ENCODE peak calls at places on chromosomes 11 and 22, in five cellular contexts. C is NCI-H1092 treated with DMSO at 0.1 percent for 48 hours, Z is fibroblast of the conjunctiva, Q is head of caudate nucleus, X is pancreas. D is an unnamed sample.

GRCh38 chr22:19806213-19807160 is 45.9 kb downstream of the TBX1 start:
- DNase-seq in Q (no peak), Z (no peak), C (no peak), X (peak), D (no peak)

GRCh38 chr22:44127353-44127752 is 53.4 kb upstream of the PARVG start:
- DNase-seq in Q (no peak), Z (no peak), C (no peak), X (no peak), D (peak)

GRCh38 chr11:47000033-47000432 is 63.5 kb downstream of the CSTPP1 start:
- DNase-seq in X (no peak), C (no peak), Q (no peak), Z (no peak), D (no peak)

GRCh38 chr11:77361184-77361583 is 59.7 kb upstream of the GDPD4 start:
- DNase-seq in C (no peak), X (no peak), Z (no peak), Q (no peak), D (no peak)

GRCh38 chr22:36569999-36570398 is 41.0 kb upstream of the EIF3D start:
- DNase-seq in X (no peak), Q (no peak), Z (no peak), C (peak), D (no peak)

GRCh38 chr22:49521787-49522224 is 305.9 kb downstream of the BRD1 start:
- DNase-seq in C (no peak), Z (no peak), Q (peak), X (no peak), D (no peak)

GRCh38 chr11:115126515-115127208 is 377.6 kb downstream of the CADM1 start:
- DNase-seq in Z (no peak), C (no peak), X (no peak), Q (no peak), D (no peak)

GRCh38 chr11:69551963-69552362 is 70.5 kb downstream of the LINC01488 start:
- DNase-seq in Z (no peak), C (no peak), Q (no peak), X (no peak), D (no peak)

GRCh38 chr22:46054091-46054877 is 77.3 kb upstream of the WNT7B start:
- DNase-seq in Z (peak), Q (peak), X (peak), C (no peak), D (peak)

GRCh38 chr11:19890308-19890707 is 177.7 kb downstream of the NAV2 start:
- DNase-seq in Q (no peak), X (no peak), C (no peak), Z (no peak), D (no peak)

D was measured in psoas muscle.